ENCODE peak calls at places on chromosomes 7 and 10, in seven cellular contexts. K is lung; I is transverse colon; A is effector memory CD4-positive, alpha-beta T cell; S is right cardiac atrium; W is heart left ventricle; G is gastrocnemius medialis. Y is an unnamed sample. For H3K9me3 and H3K27me3, the result is how much of the 10 kb centered on the place peaks cover.

GRCh38 chr7:30934732-30935568 is 23.3 kb downstream of the AQP1 start:
- DNase-seq in K (no peak), I (no peak), A (no peak), S (peak), W (peak), G (no peak), Y (no peak)

GRCh38 chr10:44888861-44889260 is 22.3 kb upstream of the TMEM72 start:
- DNase-seq in K (no peak), I (peak), A (no peak), S (no peak), W (no peak), G (no peak), Y (no peak)

GRCh38 chr7:94420321-94420720 is 25.6 kb downstream of the COL1A2 start:
- DNase-seq in K (no peak), I (no peak), A (no peak), S (no peak), W (no peak), G (no peak), Y (no peak)

GRCh38 chr7:7577888-7578287 is 11.2 kb downstream of the MIOS start:
- DNase-seq in K (no peak), I (no peak), A (no peak), S (no peak), W (no peak), G (no peak), Y (no peak)

GRCh38 chr7:134255814-134256213 is 60.9 kb downstream of the SLC35B4 start:
- DNase-seq in K (no peak), I (no peak), A (no peak), S (no peak), W (no peak), G (no peak), Y (no peak)

GRCh38 chr10:42962902-42963231 is 114.0 kb upstream of the RET start:
- DNase-seq in K (no peak), I (peak), A (no peak), S (no peak), W (no peak), G (no peak), Y (no peak)

GRCh38 chr7:116271980-116272886 is 61.9 kb downstream of the TES start:
- DNase-seq in K (peak), I (peak), A (no peak), S (no peak), W (peak), G (peak), Y (no peak)

GRCh38 chr10:133121479-133121878 is 33.8 kb downstream of the ADGRA1 start:
- DNase-seq in K (no peak), I (no peak), A (no peak), S (no peak), W (no peak), G (no peak), Y (no peak)

GRCh38 chr10:644076-644942 is 45.2 kb downstream of the DIP2C start:
- DNase-seq in K (no peak), I (peak), A (no peak), S (no peak), W (peak), G (no peak), Y (no peak)

GRCh38 chr7:1886361-1887064 is 216.4 kb downstream of the ELFN1 start:
- DNase-seq in K (no peak), I (no peak), A (no peak), S (peak), W (peak), G (no peak), Y (no peak)

GRCh38 chr7:26525413-26526287 is 234.0 kb downstream of the SNX10 start:
- DNase-seq in K (no peak), I (peak), A (no peak), S (no peak), W (no peak), G (no peak), Y (no peak)

GRCh38 chr7:16025696-16026095 is 339.2 kb upstream of the MEOX2 start:
- DNase-seq in K (no peak), I (no peak), A (no peak), S (no peak), W (no peak), G (no peak), Y (no peak)

GRCh38 chr7:98079891-98080653 is 26.6 kb upstream of the LMTK2 start:
- DNase-seq in K (no peak), I (no peak), A (no peak), S (no peak), W (no peak), G (no peak), Y (no peak)

GRCh38 chr7:96067321-96067720 is 254.6 kb downstream of the SLC25A13 start:
- DNase-seq in K (no peak), I (no peak), A (no peak), S (no peak), W (no peak), G (no peak), Y (no peak)

GRCh38 chr10:12965571-12965970 is 35.9 kb downstream of the CCDC3 start:
- DNase-seq in K (no peak), I (no peak), A (no peak), S (no peak), W (no peak), G (no peak), Y (no peak)

GRCh38 chr10:22849077-22849810 is 78.6 kb upstream of the ARMC3 start:
- DNase-seq in K (peak), I (peak), A (no peak), S (peak), W (peak), G (peak), Y (peak)

GRCh38 chr7:41915861-41916260 is 213.0 kb upstream of the INHBA start:
- DNase-seq in K (no peak), I (no peak), A (no peak), S (no peak), W (no peak), G (no peak), Y (no peak)

GRCh38 chr10:102644646-102645387 is 538 bp downstream of the TRIM8 start:
- DNase-seq in K (peak), I (peak), A (peak), S (peak), W (peak), G (peak), Y (peak)

GRCh38 chr7:158731761-158732160 is 27.2 kb upstream of the NCAPG2 start:
- DNase-seq in K (no peak), I (no peak), A (no peak), S (no peak), W (no peak), G (no peak), Y (no peak)

GRCh38 chr7:151448261-151449252 is 8.6 kb upstream of the CRYGN start:
- DNase-seq in K (peak), I (peak), A (peak), S (peak), W (peak), G (peak), Y (peak)

GRCh38 chr7:79459381-79459780 is 5.9 kb upstream of the MAGI2 start:
- DNase-seq in K (no peak), I (no peak), A (no peak), S (no peak), W (no peak), G (no peak), Y (no peak)

GRCh38 chr10:13651969-13652720 is 65.4 kb downstream of the PRPF18 start:
- DNase-seq in K (no peak), I (no peak), A (no peak), S (no peak), W (no peak), G (no peak), Y (no peak)

GRCh38 chr10:47176903-47177860 is 122.8 kb upstream of the GDF10 start:
- DNase-seq in K (no peak), I (no peak), A (no peak), S (no peak), W (no peak), G (no peak), Y (no peak)

GRCh38 chr10:70843333-70843732 is 27.6 kb downstream of the SGPL1 start:
- DNase-seq in K (no peak), I (no peak), A (no peak), S (no peak), W (no peak), G (no peak), Y (no peak)

GRCh38 chr7:253491-254336 is 36.3 kb upstream of the FOXL3 start:
- DNase-seq in K (no peak), I (no peak), A (no peak), S (peak), W (no peak), G (no peak), Y (no peak)
- H3K9me3 ChIP-seq in K (under half), I (under half), A (under half), S (under half), W (under half), G (under half), Y (under half)

GRCh38 chr10:89480047-89480446 is 55.3 kb downstream of the SLC16A12 start:
- DNase-seq in K (no peak), I (no peak), A (no peak), S (no peak), W (peak), G (peak), Y (no peak)

GRCh38 chr10:89479255-89479654 is 56.1 kb downstream of the SLC16A12 start:
- DNase-seq in K (no peak), I (no peak), A (no peak), S (no peak), W (no peak), G (peak), Y (no peak)

GRCh38 chr10:89478739-89479116 is 56.7 kb downstream of the SLC16A12 start:
- DNase-seq in K (no peak), I (no peak), A (no peak), S (no peak), W (no peak), G (no peak), Y (no peak)

GRCh38 chr10:89476676-89477075 is 58.7 kb downstream of the SLC16A12 start:
- DNase-seq in K (peak), I (no peak), A (no peak), S (peak), W (no peak), G (peak), Y (no peak)

GRCh38 chr10:89478085-89478738 is 57.2 kb downstream of the SLC16A12 start:
- DNase-seq in K (no peak), I (no peak), A (no peak), S (no peak), W (no peak), G (no peak), Y (no peak)
- H3K4me3 ChIP-seq in K (no peak), I (no peak), A (no peak), S (no peak), W (no peak), G (no peak), Y (no peak)

GRCh38 chr10:15349133-15349532 is 22.0 kb downstream of the FAM171A1 start:
- DNase-seq in K (no peak), I (peak), A (no peak), S (no peak), W (no peak), G (no peak), Y (no peak)
- H3K27me3 ChIP-seq in K (under half), I (under half), A (under half), S (under half), W (under half), G (under half), Y (under half)

GRCh38 chr7:57328457-57328856 is 121.5 kb upstream of the ZNF716 start:
- DNase-seq in K (no peak), I (no peak), A (no peak), S (peak), W (peak), G (no peak), Y (no peak)
- H3K9me3 ChIP-seq in K (under half), I (under half), A (under half), S (under half), W (under half), G (under half), Y (under half)

GRCh38 chr7:50556247-50556976 is 8.8 kb downstream of the DDC start:
- DNase-seq in K (no peak), I (peak), A (no peak), S (no peak), W (no peak), G (no peak), Y (no peak)
- H3K4me3 ChIP-seq in K (no peak), I (no peak), A (no peak), S (no peak), W (no peak), G (no peak), Y (no peak)

Y was measured in naive thymus-derived CD4-positive, alpha-beta T cell.